ENCODE peak calls at places on chromosome 17, in seven cellular contexts. One of them, this sample, is unnamed.

GRCh38 chr17:41600318-41600717 is 12.2 kb downstream of the KRT16 start:
- DNase-seq in H1: no peak
- DNase-seq in trophoblast cell: no peak
- DNase-seq in IMR-90: no peak
- DNase-seq in neuronal stem cell: no peak
- DNase-seq in mesendoderm: no peak
- DNase-seq in mesenchymal stem cell: no peak
- DNase-seq in this sample: no peak

GRCh38 chr17:35982409-35983191 is 1.3 kb upstream of the CCL16 start:
- DNase-seq in IMR-90: no peak
- DNase-seq in mesendoderm: no peak
- DNase-seq in trophoblast cell: no peak
- DNase-seq in mesenchymal stem cell: no peak
- DNase-seq in neuronal stem cell: no peak
- DNase-seq in H1: no peak
- DNase-seq in this sample: peak; percentile 21

GRCh38 chr17:57645950-57646686 is 99.0 kb downstream of the CCDC182 start:
- DNase-seq in mesenchymal stem cell: peak; percentile 68
- DNase-seq in trophoblast cell: no peak
- DNase-seq in H1: no peak
- DNase-seq in IMR-90: peak; percentile 34
- DNase-seq in neuronal stem cell: no peak
- DNase-seq in mesendoderm: no peak
- DNase-seq in this sample: no peak

GRCh38 chr17:43906951-43907424 is 348 bp downstream of the MPP2 start:
- DNase-seq in mesenchymal stem cell: no peak
- DNase-seq in IMR-90: no peak
- DNase-seq in H1: no peak
- DNase-seq in neuronal stem cell: peak; percentile 40
- DNase-seq in mesendoderm: no peak
- DNase-seq in trophoblast cell: no peak
- DNase-seq in this sample: peak; percentile 53

GRCh38 chr17:49588726-49589555 is 13.3 kb downstream of the NXPH3 start:
- DNase-seq in H1: no peak
- DNase-seq in mesenchymal stem cell: no peak
- DNase-seq in trophoblast cell: no peak
- DNase-seq in neuronal stem cell: no peak
- DNase-seq in mesendoderm: no peak
- DNase-seq in IMR-90: peak; percentile 51
- DNase-seq in this sample: no peak

GRCh38 chr17:75654176-75654575 is 12.8 kb downstream of the RECQL5 start:
- DNase-seq in mesendoderm: no peak
- DNase-seq in trophoblast cell: no peak
- DNase-seq in H1: no peak
- DNase-seq in IMR-90: no peak
- DNase-seq in mesenchymal stem cell: no peak
- DNase-seq in neuronal stem cell: no peak
- DNase-seq in this sample: no peak

GRCh38 chr17:70752966-70753467 is 583.7 kb downstream of the KCNJ2 start:
- DNase-seq in IMR-90: no peak
- DNase-seq in neuronal stem cell: peak; percentile 12
- DNase-seq in mesenchymal stem cell: no peak
- DNase-seq in mesendoderm: no peak
- DNase-seq in H1: no peak
- DNase-seq in trophoblast cell: no peak
- DNase-seq in this sample: no peak

GRCh38 chr17:45370949-45371413 is 54.2 kb upstream of the MAP3K14 start:
- DNase-seq in IMR-90: peak; percentile 50
- DNase-seq in mesenchymal stem cell: peak; percentile 24
- DNase-seq in neuronal stem cell: no peak
- DNase-seq in mesendoderm: no peak
- DNase-seq in H1: no peak
- DNase-seq in trophoblast cell: no peak
- DNase-seq in this sample: peak; percentile 30

GRCh38 chr17:64682261-64683181 is 20.4 kb upstream of the SMURF2 start:
- DNase-seq in mesendoderm: no peak
- DNase-seq in mesenchymal stem cell: peak; percentile 92
- DNase-seq in H1: no peak
- DNase-seq in trophoblast cell: peak; percentile 37
- DNase-seq in neuronal stem cell: no peak
- DNase-seq in IMR-90: peak; percentile 95
- DNase-seq in this sample: no peak

GRCh38 chr17:39926588-39927100 is 757 bp downstream of the ORMDL3 start:
- DNase-seq in H1: no peak
- DNase-seq in neuronal stem cell: peak; percentile 26
- DNase-seq in mesenchymal stem cell: peak; percentile 48
- DNase-seq in IMR-90: no peak
- DNase-seq in trophoblast cell: no peak
- DNase-seq in mesendoderm: peak; percentile 65
- DNase-seq in this sample: peak; percentile 69

GRCh38 chr17:50117202-50118040 is 12.5 kb downstream of the SAMD14 start:
- DNase-seq in H1: peak; percentile 83
- DNase-seq in neuronal stem cell: no peak
- DNase-seq in mesendoderm: peak; percentile 88
- DNase-seq in IMR-90: peak; percentile 35
- DNase-seq in trophoblast cell: no peak
- DNase-seq in mesenchymal stem cell: peak; percentile 74
- DNase-seq in this sample: peak; percentile 90

GRCh38 chr17:2067559-2067958 is 12.7 kb downstream of the HIC1 start:
- DNase-seq in neuronal stem cell: no peak
- DNase-seq in trophoblast cell: no peak
- DNase-seq in mesenchymal stem cell: no peak
- DNase-seq in H1: no peak
- DNase-seq in mesendoderm: no peak
- DNase-seq in IMR-90: peak; percentile 56
- DNase-seq in this sample: no peak

GRCh38 chr17:74957935-74958549 is 14.5 kb downstream of the HID1 start:
- DNase-seq in trophoblast cell: peak; percentile 57
- DNase-seq in IMR-90: peak; percentile 28
- DNase-seq in mesenchymal stem cell: peak; percentile 56
- DNase-seq in mesendoderm: peak; percentile 59
- DNase-seq in H1: peak; percentile 100
- DNase-seq in neuronal stem cell: peak; percentile 69
- DNase-seq in this sample: peak; percentile 93

GRCh38 chr17:45279898-45280297 is 18.0 kb upstream of the SPATA32 start:
- DNase-seq in trophoblast cell: no peak
- DNase-seq in neuronal stem cell: no peak
- DNase-seq in IMR-90: no peak
- DNase-seq in H1: no peak
- DNase-seq in mesendoderm: no peak
- DNase-seq in mesenchymal stem cell: no peak
- DNase-seq in this sample: no peak

GRCh38 chr17:75652934-75653549 is 13.9 kb downstream of the RECQL5 start:
- DNase-seq in H1: peak; percentile 77
- DNase-seq in IMR-90: peak; percentile 27
- DNase-seq in mesendoderm: peak; percentile 78
- DNase-seq in neuronal stem cell: peak; percentile 52
- DNase-seq in trophoblast cell: no peak
- DNase-seq in mesenchymal stem cell: peak; percentile 63
- DNase-seq in this sample: peak; percentile 83

GRCh38 chr17:46264456-46265198 is 30.3 kb upstream of the LRRC37A start:
- DNase-seq in H1: no peak
- DNase-seq in trophoblast cell: no peak
- DNase-seq in IMR-90: peak; percentile 92
- DNase-seq in mesendoderm: peak; percentile 91
- DNase-seq in mesenchymal stem cell: peak; percentile 96
- DNase-seq in neuronal stem cell: no peak
- DNase-seq in this sample: peak; percentile 43

GRCh38 chr17:3969963-3970362 is 5.7 kb upstream of the ATP2A3 start:
- DNase-seq in trophoblast cell: no peak
- DNase-seq in mesenchymal stem cell: no peak
- DNase-seq in neuronal stem cell: no peak
- DNase-seq in IMR-90: no peak
- DNase-seq in H1: no peak
- DNase-seq in mesendoderm: no peak
- DNase-seq in this sample: no peak

GRCh38 chr17:76268015-76268749 is 3.0 kb downstream of the UBALD2 start:
- DNase-seq in mesenchymal stem cell: peak; percentile 82
- DNase-seq in trophoblast cell: peak; percentile 50
- DNase-seq in neuronal stem cell: no peak
- DNase-seq in IMR-90: peak; percentile 45
- DNase-seq in H1: no peak
- DNase-seq in mesendoderm: peak; percentile 87
- DNase-seq in this sample: no peak

GRCh38 chr17:73591278-73592078 is 52.8 kb downstream of the SDK2 start:
- DNase-seq in mesendoderm: no peak
- DNase-seq in trophoblast cell: no peak
- DNase-seq in IMR-90: no peak
- DNase-seq in neuronal stem cell: no peak
- DNase-seq in H1: no peak
- DNase-seq in mesenchymal stem cell: no peak
- DNase-seq in this sample: no peak

GRCh38 chr17:67107811-67108210 is 63.5 kb downstream of the CACNG1 start:
- DNase-seq in H1: no peak
- DNase-seq in mesendoderm: no peak
- DNase-seq in neuronal stem cell: no peak
- DNase-seq in trophoblast cell: no peak
- DNase-seq in mesenchymal stem cell: no peak
- DNase-seq in IMR-90: no peak
- DNase-seq in this sample: no peak

GRCh38 chr17:70166571-70166970 is 2.8 kb upstream of the KCNJ2 start:
- DNase-seq in trophoblast cell: no peak
- DNase-seq in IMR-90: no peak
- DNase-seq in mesendoderm: no peak
- DNase-seq in neuronal stem cell: no peak
- DNase-seq in H1: no peak
- DNase-seq in mesenchymal stem cell: no peak
- DNase-seq in this sample: no peak

GRCh38 chr17:34542700-34543336 is 36.6 kb upstream of the TMEM132E start:
- DNase-seq in neuronal stem cell: peak; percentile 64
- DNase-seq in mesendoderm: peak; percentile 31
- DNase-seq in mesenchymal stem cell: peak; percentile 15
- DNase-seq in trophoblast cell: peak; percentile 14
- DNase-seq in IMR-90: no peak
- DNase-seq in H1: peak; percentile 89
- DNase-seq in this sample: peak; percentile 68

GRCh38 chr17:70629902-70630301 is 460.6 kb downstream of the KCNJ2 start:
- DNase-seq in H1: no peak
- DNase-seq in IMR-90: peak; percentile 13
- DNase-seq in neuronal stem cell: no peak
- DNase-seq in mesenchymal stem cell: no peak
- DNase-seq in mesendoderm: no peak
- DNase-seq in trophoblast cell: no peak
- DNase-seq in this sample: no peak

GRCh38 chr17:41009936-41010335 is 1.0 kb upstream of the KRTAP3-1 start:
- DNase-seq in trophoblast cell: no peak
- DNase-seq in mesenchymal stem cell: no peak
- DNase-seq in neuronal stem cell: no peak
- DNase-seq in mesendoderm: no peak
- DNase-seq in H1: no peak
- DNase-seq in IMR-90: no peak
- DNase-seq in this sample: no peak

GRCh38 chr17:41098042-41098441 is at the start of gene KRTAP4-8:
- DNase-seq in mesenchymal stem cell: no peak
- DNase-seq in H1: no peak
- DNase-seq in IMR-90: no peak
- DNase-seq in trophoblast cell: no peak
- DNase-seq in mesendoderm: no peak
- DNase-seq in neuronal stem cell: no peak
- DNase-seq in this sample: no peak

GRCh38 chr17:14320734-14321475 is 20.0 kb downstream of the HS3ST3B1 start:
- DNase-seq in neuronal stem cell: no peak
- DNase-seq in IMR-90: no peak
- DNase-seq in mesenchymal stem cell: no peak
- DNase-seq in mesendoderm: no peak
- DNase-seq in trophoblast cell: no peak
- DNase-seq in H1: no peak
- DNase-seq in this sample: no peak

GRCh38 chr17:48904428-48904827 is 3.8 kb upstream of the UBE2Z start:
- DNase-seq in mesendoderm: no peak
- DNase-seq in IMR-90: no peak
- DNase-seq in neuronal stem cell: no peak
- DNase-seq in mesenchymal stem cell: no peak
- DNase-seq in trophoblast cell: no peak
- DNase-seq in H1: no peak
- DNase-seq in this sample: no peak

GRCh38 chr17:63535640-63536039 is 12.5 kb downstream of the KCNH6 start:
- DNase-seq in mesendoderm: no peak
- DNase-seq in H1: no peak
- DNase-seq in IMR-90: no peak
- DNase-seq in mesenchymal stem cell: no peak
- DNase-seq in neuronal stem cell: no peak
- DNase-seq in trophoblast cell: no peak
- DNase-seq in this sample: no peak
- H4K8ac ChIP-seq in mesendoderm: no peak overlapping the region
- H4K8ac ChIP-seq in H1: no peak overlapping the region
- H4K8ac ChIP-seq in IMR-90: no peak overlapping the region
- H4K8ac ChIP-seq in mesenchymal stem cell: no peak overlapping the region
- H4K8ac ChIP-seq in neuronal stem cell: no peak overlapping the region
- H4K8ac ChIP-seq in trophoblast cell: no peak overlapping the region
- H4K8ac ChIP-seq in this sample: no peak overlapping the region

GRCh38 chr17:16419929-16420271 is 4.5 kb downstream of the TRPV2 start:
- DNase-seq in mesenchymal stem cell: peak; percentile 92
- DNase-seq in H1: no peak
- DNase-seq in mesendoderm: no peak
- DNase-seq in trophoblast cell: no peak
- DNase-seq in IMR-90: peak; percentile 86
- DNase-seq in neuronal stem cell: no peak
- DNase-seq in this sample: no peak
- H2BK5ac ChIP-seq in mesenchymal stem cell: peak overlapping the region; percentile 91
- H2BK5ac ChIP-seq in H1: no peak overlapping the region
- H2BK5ac ChIP-seq in mesendoderm: no peak overlapping the region
- H2BK5ac ChIP-seq in trophoblast cell: peak overlapping the region; percentile 81
- H2BK5ac ChIP-seq in IMR-90: peak overlapping the region; percentile 96
- H2BK5ac ChIP-seq in neuronal stem cell: no peak overlapping the region
- H2BK5ac ChIP-seq in this sample: no peak overlapping the region

GRCh38 chr17:8105957-8106398 is 12.3 kb downstream of the ALOXE3 start:
- DNase-seq in mesendoderm: peak; percentile 37
- DNase-seq in neuronal stem cell: no peak
- DNase-seq in trophoblast cell: no peak
- DNase-seq in H1: no peak
- DNase-seq in mesenchymal stem cell: no peak
- DNase-seq in IMR-90: no peak
- DNase-seq in this sample: no peak
- H3K9ac ChIP-seq in mesendoderm: no peak overlapping the region
- H3K9ac ChIP-seq in neuronal stem cell: no peak overlapping the region
- H3K9ac ChIP-seq in trophoblast cell: no peak overlapping the region
- H3K9ac ChIP-seq in H1: no peak overlapping the region
- H3K9ac ChIP-seq in mesenchymal stem cell: no peak overlapping the region
- H3K9ac ChIP-seq in IMR-90: no peak overlapping the region
- H3K9ac ChIP-seq in this sample: no peak overlapping the region

DNA sequence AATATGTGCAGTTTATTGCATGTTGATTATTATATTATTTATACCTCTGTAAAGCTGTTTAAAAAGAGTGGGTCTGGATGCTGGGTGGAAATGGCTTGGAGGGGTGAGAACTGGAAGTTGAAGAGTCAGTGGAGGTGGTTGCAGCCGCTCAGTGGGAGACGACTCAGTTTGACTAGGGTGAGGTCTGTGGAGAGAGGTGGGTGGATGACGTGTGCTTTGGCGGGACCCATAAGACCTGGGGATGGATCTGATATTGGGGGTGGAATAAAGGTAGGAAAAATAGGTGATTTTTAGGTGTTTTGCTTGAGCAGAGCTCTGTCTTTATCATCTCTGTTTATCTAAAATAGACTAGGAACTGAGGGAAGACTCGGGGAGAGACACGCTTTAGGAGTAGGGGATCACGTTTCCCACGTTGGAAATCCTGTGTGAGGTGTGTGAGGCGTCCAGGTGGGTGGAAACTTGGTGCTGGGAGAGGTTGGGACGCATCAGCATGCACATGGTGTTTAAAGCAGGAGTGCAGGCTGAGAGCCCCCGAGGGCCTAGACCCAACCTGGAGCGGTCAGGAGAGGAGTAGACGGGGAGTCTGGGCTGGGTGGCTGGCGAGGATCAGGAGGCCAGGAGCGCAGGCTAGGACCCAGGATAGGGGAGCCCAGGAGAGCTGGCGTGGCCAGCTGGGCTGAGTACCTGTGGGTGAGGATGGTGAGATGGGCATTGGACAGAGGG is 17.2 kb downstream of the NT5M start:
- DNase-seq in mesendoderm: no peak
- DNase-seq in trophoblast cell: no peak
- DNase-seq in IMR-90: no peak
- DNase-seq in neuronal stem cell: no peak
- DNase-seq in H1: no peak
- DNase-seq in mesenchymal stem cell: no peak
- DNase-seq in this sample: no peak
- H4K8ac ChIP-seq in mesendoderm: no peak overlapping the region
- H4K8ac ChIP-seq in trophoblast cell: no peak overlapping the region
- H4K8ac ChIP-seq in IMR-90: no peak overlapping the region
- H4K8ac ChIP-seq in neuronal stem cell: no peak overlapping the region
- H4K8ac ChIP-seq in H1: no peak overlapping the region
- H4K8ac ChIP-seq in mesenchymal stem cell: no peak overlapping the region
- H4K8ac ChIP-seq in this sample: no peak overlapping the region

This sample was measured in H9.